ENCODE peak calls at places on chromosomes 2 and 18, in four cellular contexts. Y is keratinocyte, W is EH, Q is GM04504. U is an unnamed sample.

GRCh38 chr2:54956392-54956722 is 93.9 kb downstream of the RTN4 start:
- DNase-seq in W (peak), Y (no peak), Q (no peak), U (peak)

GRCh38 chr2:144519934-144520717 is at the start of gene ZEB2:
- DNase-seq in Y (no peak), W (peak), Q (peak), U (peak)

GRCh38 chr2:240685771-240686371 is 3.2 kb upstream of the AQP12B start:
- DNase-seq in Q (no peak), W (no peak), Y (no peak), U (no peak)

GRCh38 chr2:65320042-65320711 is 92.5 kb downstream of the ACTR2 start:
- DNase-seq in W (peak), Q (peak), Y (peak), U (peak)

GRCh38 chr18:23618862-23619387 is 32.6 kb upstream of the NPC1 start:
- DNase-seq in Y (no peak), W (no peak), Q (no peak), U (no peak)

GRCh38 chr2:191206613-191207471 is 38.4 kb upstream of the MYO1B start:
- DNase-seq in Q (no peak), Y (no peak), W (no peak), U (no peak)

GRCh38 chr2:216074794-216075193 is 6.8 kb downstream of the PECR start:
- DNase-seq in W (peak), Y (no peak), Q (no peak), U (no peak)

GRCh38 chr2:240107386-240107785 is 28.7 kb downstream of the COPS9 start:
- DNase-seq in Y (no peak), Q (no peak), W (no peak), U (no peak)

GRCh38 chr2:173386441-173387044 is 31.9 kb downstream of the CDCA7 start:
- DNase-seq in Y (no peak), Q (no peak), W (no peak), U (no peak)

GRCh38 chr2:28547223-28547860 is 51.5 kb downstream of the PLB1 start:
- DNase-seq in W (no peak), Q (no peak), Y (no peak), U (no peak)

GRCh38 chr2:46268986-46269385 is 28.2 kb upstream of the EPAS1 start:
- DNase-seq in Q (peak), W (peak), Y (no peak), U (peak)

GRCh38 chr2:190881480-190882326 is 1.1 kb downstream of the GLS start:
- DNase-seq in W (peak), Y (no peak), Q (peak), U (peak)

GRCh38 chr18:3658529-3658928 is 208.6 kb downstream of the TGIF1 start:
- DNase-seq in Y (no peak), W (no peak), Q (no peak), U (no peak)

GRCh38 chr2:149278146-149278878 is 52.1 kb upstream of the LYPD6 start:
- DNase-seq in Q (peak), W (peak), Y (no peak), U (peak)

GRCh38 chr2:239689410-239689809 is 288.6 kb upstream of the HDAC4 start:
- DNase-seq in Q (no peak), W (no peak), Y (no peak), U (no peak)

GRCh38 chr2:42792583-42793313 is at the start of gene HAAO:
- DNase-seq in Q (no peak), W (no peak), Y (no peak), U (no peak)